ENCODE peak calls at places on chromosomes 3 and 15, in five cellular contexts. C is kidney epithelial cell, X is lower leg skin, A is esophagus muscularis mucosa, P is fibroblast of pulmonary artery. B is an unnamed sample.

GRCh38 chr3:23685484-23686258 is 120.1 kb upstream of the UBE2E1 start:
- DNase-seq in C (peak; percentile 95), X (peak; percentile 91), A (peak; percentile 93), P (peak; percentile 99), B (peak; percentile 96)

GRCh38 chr3:64685800-64686445 is 1.9 kb downstream of the ADAMTS9 start:
- DNase-seq in C (no peak), X (peak; percentile 98), A (peak; percentile 96), P (peak; percentile 94), B (no peak)

GRCh38 chr3:124669470-124669869 is 60.8 kb upstream of the UMPS start:
- DNase-seq in C (no peak), X (no peak), A (no peak), P (peak; percentile 17), B (no peak)

GRCh38 chr15:98651581-98652220 is 3.4 kb downstream of the IGF1R start:
- DNase-seq in C (no peak), X (no peak), A (no peak), P (peak; percentile 16), B (no peak)

GRCh38 chr3:72149645-72150044 is 364.7 kb upstream of the PROK2 start:
- DNase-seq in C (no peak), X (no peak), A (no peak), P (no peak), B (no peak)

GRCh38 chr3:156579427-156579851 is 24.5 kb upstream of the SSR3 start:
- DNase-seq in C (no peak), X (no peak), A (no peak), P (no peak), B (no peak)

GRCh38 chr3:194125474-194125873 is 10.5 kb upstream of the HES1 start:
- DNase-seq in C (no peak), X (no peak), A (no peak), P (no peak), B (no peak)

GRCh38 chr15:40058476-40059140 is 19.6 kb upstream of the SRP14 start:
- DNase-seq in C (no peak), X (peak; percentile 46), A (no peak), P (peak; percentile 73), B (no peak)

GRCh38 chr3:51975857-51976549 is 1.1 kb downstream of the ABHD14A start:
- DNase-seq in C (no peak), X (peak; percentile 94), A (no peak), P (peak; percentile 59), B (no peak)

GRCh38 chr3:27963519-27963918 is 241.4 kb upstream of the EOMES start:
- DNase-seq in C (no peak), X (no peak), A (no peak), P (no peak), B (no peak)

GRCh38 chr3:52518723-52519444 is 14.8 kb downstream of the NT5DC2 start:
- DNase-seq in C (no peak), X (no peak), A (no peak), P (peak; percentile 16), B (no peak)

GRCh38 chr15:40265355-40265754 is 17.5 kb downstream of the ANKRD63 start:
- DNase-seq in C (no peak), X (no peak), A (no peak), P (no peak), B (no peak)

GRCh38 chr3:96966181-96966929 is 152.0 kb downstream of the EPHA6 start:
- DNase-seq in C (no peak), X (no peak), A (no peak), P (no peak), B (no peak)

GRCh38 chr3:188061133-188061532 is 92.8 kb upstream of the LPP start:
- DNase-seq in C (no peak), X (no peak), A (no peak), P (peak; percentile 37), B (no peak)

GRCh38 chr3:159762238-159762637 is 226.4 kb upstream of the IL12A start:
- DNase-seq in C (no peak), X (no peak), A (no peak), P (no peak), B (no peak)

GRCh38 chr15:68775671-68776476 is 44.8 kb downstream of the ANP32A start:
- DNase-seq in C (no peak), X (peak; percentile 96), A (no peak), P (peak; percentile 93), B (no peak)

GRCh38 chr15:32933241-32933640 is 215.4 kb downstream of the GREM1 start:
- DNase-seq in C (no peak), X (no peak), A (no peak), P (peak; percentile 36), B (no peak)

GRCh38 chr3:72224804-72225509 is 440.0 kb upstream of the PROK2 start:
- DNase-seq in C (no peak), X (no peak), A (no peak), P (no peak), B (no peak)

GRCh38 chr15:81744364-81744763 is 301.5 kb downstream of the MEX3B start:
- DNase-seq in C (no peak), X (no peak), A (no peak), P (no peak), B (no peak)

GRCh38 chr3:127019449-127019848 is 36.5 kb downstream of the PLXNA1 start:
- DNase-seq in C (no peak), X (no peak), A (no peak), P (peak; percentile 40), B (no peak)

GRCh38 chr3:123478314-123478713 is 29.4 kb upstream of the ADCY5 start:
- DNase-seq in C (no peak), X (peak; percentile 36), A (no peak), P (no peak), B (no peak)

GRCh38 chr15:75349851-75350588 is 3.2 kb downstream of the NEIL1 start:
- DNase-seq in C (no peak), X (no peak), A (no peak), P (no peak), B (no peak)

GRCh38 chr15:92304239-92304975 is 89.3 kb upstream of the ST8SIA2 start:
- DNase-seq in C (no peak), X (no peak), A (no peak), P (no peak), B (no peak)

GRCh38 chr15:96560246-96560895 is 229.9 kb downstream of the NR2F2 start:
- DNase-seq in C (no peak), X (no peak), A (no peak), P (peak; percentile 27), B (no peak)

GRCh38 chr3:164007764-164008163 is 1070.5 kb downstream of the SI start:
- DNase-seq in C (no peak), X (no peak), A (no peak), P (no peak), B (no peak)

GRCh38 chr3:164004205-164004604 is 1074.1 kb downstream of the SI start:
- DNase-seq in C (no peak), X (no peak), A (no peak), P (no peak), B (no peak)
- TF ChIP-seq CTCF in C (no peak), X (no peak), A (no peak), P (no peak), B (no peak)

GRCh38 chr15:55526559-55527036 is 18.6 kb upstream of the DNAAF4 start:
- DNase-seq in C (no peak), X (no peak), A (no peak), P (peak; percentile 76), B (no peak)
- TF ChIP-seq CTCF in C (peak; percentile 67), X (no peak), A (peak; percentile 45), P (peak; percentile 80), B (peak; percentile 85)

DNA sequence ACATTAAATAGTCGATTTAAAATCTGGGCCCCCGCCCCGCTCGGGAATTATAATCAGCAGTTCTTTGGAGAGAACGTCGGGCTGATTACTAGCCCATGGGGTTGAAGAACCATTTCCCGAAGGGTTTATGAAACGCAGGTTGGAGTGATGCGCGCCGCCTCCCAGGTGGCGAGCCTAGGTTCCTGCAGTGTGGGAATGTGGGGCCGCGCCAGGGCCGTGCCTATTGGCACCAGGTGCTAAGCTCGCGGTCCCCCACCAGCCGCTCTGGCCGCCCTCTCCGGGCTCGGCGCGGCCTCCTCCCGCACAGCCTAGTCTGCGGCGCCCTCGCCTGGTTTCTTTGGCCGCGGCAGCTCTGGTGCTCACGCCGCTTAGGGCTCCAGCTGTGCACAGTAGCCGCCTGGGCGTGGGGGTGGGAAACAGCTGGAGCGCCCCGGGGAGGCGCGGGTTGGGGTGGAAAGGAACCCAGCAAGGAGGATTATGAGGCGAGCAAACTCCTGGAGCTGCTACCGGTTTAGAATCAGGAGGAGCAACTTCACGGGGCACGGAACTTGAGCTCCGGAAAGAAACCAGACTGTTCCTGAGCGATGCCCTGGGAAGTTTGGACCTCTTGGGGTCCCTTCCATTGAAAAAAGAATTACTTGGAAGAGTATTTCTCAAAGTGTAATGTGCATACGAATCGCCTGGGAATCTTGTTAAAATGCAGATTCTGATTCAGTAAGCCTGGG is 5.6 kb upstream of the MECOM start:
- DNase-seq in C (no peak), X (peak; percentile 87), A (no peak), P (peak; percentile 76), B (no peak)
- TF ChIP-seq CTCF in C (peak; percentile 92), X (no peak), A (peak; percentile 76), P (peak; percentile 68), B (peak; percentile 76)

DNA sequence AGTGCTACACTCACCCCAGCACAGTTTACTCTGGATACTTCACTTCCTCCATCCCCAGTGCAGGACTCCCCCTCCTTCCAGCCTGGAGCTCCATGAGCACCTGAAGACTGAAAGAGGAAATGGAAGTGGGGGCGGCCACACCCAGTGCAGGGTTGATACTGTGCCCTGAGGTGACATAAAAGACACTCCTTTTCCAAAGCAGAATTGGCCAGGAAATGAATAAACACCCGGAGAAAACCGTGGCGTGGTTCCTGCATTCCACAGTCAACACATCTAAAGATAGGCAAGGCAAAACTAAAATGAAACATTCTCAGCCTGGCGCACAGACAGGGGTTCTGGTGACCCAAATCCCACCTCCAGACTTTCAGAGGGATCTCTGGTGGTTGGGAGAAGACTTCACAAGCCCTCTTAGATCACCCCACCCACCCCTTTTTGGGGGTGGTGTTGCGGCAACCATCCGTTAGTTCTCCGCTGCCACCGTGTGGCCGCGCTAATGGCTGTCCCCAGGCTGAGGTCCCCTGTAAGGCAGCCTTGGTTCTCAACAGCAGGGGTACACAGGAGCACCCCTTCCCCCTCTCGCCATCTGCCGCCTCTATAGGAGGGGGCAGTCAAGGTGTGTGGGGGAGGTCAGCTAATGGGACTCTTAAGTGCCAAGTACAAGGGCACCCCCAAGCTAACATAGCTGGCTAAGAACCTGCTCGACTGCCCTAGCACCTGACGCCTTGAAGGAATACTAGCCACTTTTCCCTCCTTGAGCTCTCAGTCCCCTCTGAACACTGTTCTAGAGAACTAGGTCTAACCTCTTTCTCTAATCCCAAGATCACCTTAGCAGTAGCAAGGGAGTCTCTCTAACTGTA is 2.6 kb upstream of the MST1R start:
- DNase-seq in C (no peak), X (no peak), A (no peak), P (peak; percentile 49), B (no peak)
- TF ChIP-seq CTCF in C (peak; percentile 70), X (no peak), A (peak; percentile 65), P (peak; percentile 70), B (peak; percentile 71)

GRCh38 chr3:39724233-39724846 is 85.1 kb upstream of the MYRIP start:
- DNase-seq in C (no peak), X (no peak), A (no peak), P (peak; percentile 33), B (no peak)
- TF ChIP-seq CTCF in C (peak; percentile 10), X (no peak), A (no peak), P (peak; percentile 33), B (peak; percentile 71)